ENCODE peak calls at places on chromosomes 1 and 21, in seven cellular contexts. One of them, this sample, is unnamed.

GRCh38 chr21:25375675-25376074 is 231.6 kb downstream of the MRPL39 start:
- DNase-seq in stomach: no peak
- DNase-seq in HepG2: no peak
- DNase-seq in HCT116: no peak
- DNase-seq in suprapubic skin: no peak
- DNase-seq in breast epithelium: no peak
- DNase-seq in sigmoid colon: no peak
- DNase-seq in this sample: no peak

GRCh38 chr1:234731371-234732085 is 121.5 kb upstream of the IRF2BP2 start:
- DNase-seq in stomach: no peak
- DNase-seq in HepG2: peak
- DNase-seq in HCT116: peak
- DNase-seq in suprapubic skin: peak
- DNase-seq in breast epithelium: no peak
- DNase-seq in sigmoid colon: peak
- DNase-seq in this sample: no peak

GRCh38 chr1:10250663-10251062 is 40.3 kb downstream of the KIF1B start:
- DNase-seq in stomach: no peak
- DNase-seq in HepG2: no peak
- DNase-seq in HCT116: no peak
- DNase-seq in suprapubic skin: no peak
- DNase-seq in breast epithelium: no peak
- DNase-seq in sigmoid colon: no peak
- DNase-seq in this sample: no peak

GRCh38 chr1:227437495-227438008 is 119.3 kb upstream of the CDC42BPA start:
- DNase-seq in stomach: no peak
- DNase-seq in HepG2: peak
- DNase-seq in HCT116: peak
- DNase-seq in suprapubic skin: no peak
- DNase-seq in breast epithelium: no peak
- DNase-seq in sigmoid colon: no peak
- DNase-seq in this sample: peak

GRCh38 chr1:47549532-47549931 is 111.7 kb downstream of the FOXD2 start:
- DNase-seq in stomach: no peak
- DNase-seq in HepG2: no peak
- DNase-seq in HCT116: no peak
- DNase-seq in suprapubic skin: no peak
- DNase-seq in breast epithelium: no peak
- DNase-seq in sigmoid colon: no peak
- DNase-seq in this sample: peak

GRCh38 chr21:39094847-39095525 is 88.3 kb downstream of the PSMG1 start:
- DNase-seq in stomach: no peak
- DNase-seq in HepG2: peak
- DNase-seq in HCT116: no peak
- DNase-seq in suprapubic skin: no peak
- DNase-seq in breast epithelium: no peak
- DNase-seq in sigmoid colon: no peak
- DNase-seq in this sample: no peak

GRCh38 chr1:98702976-98703375 is 41.5 kb downstream of the SNX7 start:
- DNase-seq in stomach: no peak
- DNase-seq in HepG2: no peak
- DNase-seq in HCT116: no peak
- DNase-seq in suprapubic skin: no peak
- DNase-seq in breast epithelium: no peak
- DNase-seq in sigmoid colon: no peak
- DNase-seq in this sample: no peak

GRCh38 chr1:65791860-65792670 is 630 bp upstream of the PDE4B start:
- DNase-seq in stomach: no peak
- DNase-seq in HepG2: no peak
- DNase-seq in HCT116: no peak
- DNase-seq in suprapubic skin: no peak
- DNase-seq in breast epithelium: peak
- DNase-seq in sigmoid colon: peak
- DNase-seq in this sample: peak

GRCh38 chr1:204128464-204128963 is 23.3 kb downstream of the ETNK2 start:
- DNase-seq in stomach: no peak
- DNase-seq in HepG2: no peak
- DNase-seq in HCT116: no peak
- DNase-seq in suprapubic skin: no peak
- DNase-seq in breast epithelium: no peak
- DNase-seq in sigmoid colon: no peak
- DNase-seq in this sample: no peak

GRCh38 chr1:36083635-36084501 is at the start of gene TEKT2:
- DNase-seq in stomach: no peak
- DNase-seq in HepG2: no peak
- DNase-seq in HCT116: no peak
- DNase-seq in suprapubic skin: peak
- DNase-seq in breast epithelium: no peak
- DNase-seq in sigmoid colon: peak
- DNase-seq in this sample: peak

GRCh38 chr1:16900771-16901170 is 5.0 kb downstream of the RNU1-2 start:
- DNase-seq in stomach: no peak
- DNase-seq in HepG2: no peak
- DNase-seq in HCT116: peak
- DNase-seq in suprapubic skin: no peak
- DNase-seq in breast epithelium: no peak
- DNase-seq in sigmoid colon: no peak
- DNase-seq in this sample: no peak

GRCh38 chr1:4801192-4801924 is 146.9 kb downstream of the AJAP1 start:
- DNase-seq in stomach: no peak
- DNase-seq in HepG2: no peak
- DNase-seq in HCT116: no peak
- DNase-seq in suprapubic skin: no peak
- DNase-seq in breast epithelium: no peak
- DNase-seq in sigmoid colon: peak
- DNase-seq in this sample: no peak

GRCh38 chr1:62452951-62453350 is 16.1 kb downstream of the USP1 start:
- DNase-seq in stomach: no peak
- DNase-seq in HepG2: no peak
- DNase-seq in HCT116: no peak
- DNase-seq in suprapubic skin: no peak
- DNase-seq in breast epithelium: no peak
- DNase-seq in sigmoid colon: no peak
- DNase-seq in this sample: no peak

GRCh38 chr21:42599962-42600361 is 53.5 kb upstream of the PDE9A start:
- DNase-seq in stomach: no peak
- DNase-seq in HepG2: no peak
- DNase-seq in HCT116: no peak
- DNase-seq in suprapubic skin: peak
- DNase-seq in breast epithelium: no peak
- DNase-seq in sigmoid colon: no peak
- DNase-seq in this sample: no peak

GRCh38 chr1:44855742-44856141 is 12.7 kb upstream of the PTCH2 start:
- DNase-seq in stomach: no peak
- DNase-seq in HepG2: peak
- DNase-seq in HCT116: no peak
- DNase-seq in suprapubic skin: no peak
- DNase-seq in breast epithelium: no peak
- DNase-seq in sigmoid colon: no peak
- DNase-seq in this sample: no peak

GRCh38 chr1:79006564-79006963 is at the start of gene ADGRL4:
- DNase-seq in stomach: no peak
- DNase-seq in HepG2: no peak
- DNase-seq in HCT116: no peak
- DNase-seq in suprapubic skin: no peak
- DNase-seq in breast epithelium: no peak
- DNase-seq in sigmoid colon: no peak
- DNase-seq in this sample: peak

GRCh38 chr1:52057876-52058275 is 1.8 kb downstream of the BTF3L4 start:
- DNase-seq in stomach: no peak
- DNase-seq in HepG2: no peak
- DNase-seq in HCT116: no peak
- DNase-seq in suprapubic skin: no peak
- DNase-seq in breast epithelium: no peak
- DNase-seq in sigmoid colon: no peak
- DNase-seq in this sample: peak

GRCh38 chr1:4655674-4656532 is 1.5 kb downstream of the AJAP1 start:
- DNase-seq in stomach: no peak
- DNase-seq in HepG2: no peak
- DNase-seq in HCT116: no peak
- DNase-seq in suprapubic skin: no peak
- DNase-seq in breast epithelium: no peak
- DNase-seq in sigmoid colon: peak
- DNase-seq in this sample: no peak

GRCh38 chr1:2091611-2092604 is 41.7 kb downstream of the PRKCZ start:
- DNase-seq in stomach: peak
- DNase-seq in HepG2: peak
- DNase-seq in HCT116: no peak
- DNase-seq in suprapubic skin: no peak
- DNase-seq in breast epithelium: no peak
- DNase-seq in sigmoid colon: no peak
- DNase-seq in this sample: peak

GRCh38 chr21:40386301-40386911 is 460.6 kb downstream of the DSCAM start:
- DNase-seq in stomach: peak
- DNase-seq in HepG2: no peak
- DNase-seq in HCT116: no peak
- DNase-seq in suprapubic skin: peak
- DNase-seq in breast epithelium: peak
- DNase-seq in sigmoid colon: no peak
- DNase-seq in this sample: peak

GRCh38 chr1:239261521-239261920 is 124.8 kb upstream of the CHRM3 start:
- DNase-seq in stomach: no peak
- DNase-seq in HepG2: no peak
- DNase-seq in HCT116: no peak
- DNase-seq in suprapubic skin: no peak
- DNase-seq in breast epithelium: no peak
- DNase-seq in sigmoid colon: no peak
- DNase-seq in this sample: no peak

GRCh38 chr1:64531057-64531456 is 61.1 kb downstream of the CACHD1 start:
- DNase-seq in stomach: no peak
- DNase-seq in HepG2: no peak
- DNase-seq in HCT116: no peak
- DNase-seq in suprapubic skin: no peak
- DNase-seq in breast epithelium: no peak
- DNase-seq in sigmoid colon: no peak
- DNase-seq in this sample: no peak

GRCh38 chr1:64536217-64536835 is 66.4 kb downstream of the CACHD1 start:
- DNase-seq in stomach: no peak
- DNase-seq in HepG2: no peak
- DNase-seq in HCT116: no peak
- DNase-seq in suprapubic skin: no peak
- DNase-seq in breast epithelium: no peak
- DNase-seq in sigmoid colon: no peak
- DNase-seq in this sample: no peak

GRCh38 chr1:64537942-64538341 is 68.0 kb downstream of the CACHD1 start:
- DNase-seq in stomach: no peak
- DNase-seq in HepG2: no peak
- DNase-seq in HCT116: no peak
- DNase-seq in suprapubic skin: no peak
- DNase-seq in breast epithelium: no peak
- DNase-seq in sigmoid colon: no peak
- DNase-seq in this sample: no peak

GRCh38 chr1:64536836-64537490 is 67.0 kb downstream of the CACHD1 start:
- DNase-seq in stomach: peak
- DNase-seq in HepG2: peak
- DNase-seq in HCT116: no peak
- DNase-seq in suprapubic skin: no peak
- DNase-seq in breast epithelium: no peak
- DNase-seq in sigmoid colon: no peak
- DNase-seq in this sample: no peak

GRCh38 chr1:64532646-64533045 is 62.7 kb downstream of the CACHD1 start:
- DNase-seq in stomach: no peak
- DNase-seq in HepG2: no peak
- DNase-seq in HCT116: no peak
- DNase-seq in suprapubic skin: no peak
- DNase-seq in breast epithelium: no peak
- DNase-seq in sigmoid colon: no peak
- DNase-seq in this sample: no peak
- TF ChIP-seq CTCF in stomach: no peak
- TF ChIP-seq CTCF in HepG2: no peak
- TF ChIP-seq CTCF in HCT116: no peak
- TF ChIP-seq CTCF in suprapubic skin: no peak
- TF ChIP-seq CTCF in breast epithelium: no peak
- TF ChIP-seq CTCF in sigmoid colon: no peak
- TF ChIP-seq CTCF in this sample: no peak

GRCh38 chr1:82161651-82162238 is 361.0 kb downstream of the ADGRL2 start:
- DNase-seq in stomach: no peak
- DNase-seq in HepG2: no peak
- DNase-seq in HCT116: no peak
- DNase-seq in suprapubic skin: no peak
- DNase-seq in breast epithelium: no peak
- DNase-seq in sigmoid colon: no peak
- DNase-seq in this sample: no peak
- H3K4me3 ChIP-seq in stomach: no peak
- H3K4me3 ChIP-seq in HepG2: no peak
- H3K4me3 ChIP-seq in HCT116: no peak
- H3K4me3 ChIP-seq in suprapubic skin: peak
- H3K4me3 ChIP-seq in breast epithelium: peak
- H3K4me3 ChIP-seq in sigmoid colon: no peak
- H3K4me3 ChIP-seq in this sample: no peak

GRCh38 chr1:200671235-200671786 is 1.6 kb upstream of the DDX59 start:
- DNase-seq in stomach: no peak
- DNase-seq in HepG2: no peak
- DNase-seq in HCT116: no peak
- DNase-seq in suprapubic skin: no peak
- DNase-seq in breast epithelium: no peak
- DNase-seq in sigmoid colon: no peak
- DNase-seq in this sample: no peak

GRCh38 chr1:200669314-200670214 is at the start of gene DDX59:
- DNase-seq in stomach: peak
- DNase-seq in HepG2: peak
- DNase-seq in HCT116: peak
- DNase-seq in suprapubic skin: peak
- DNase-seq in breast epithelium: peak
- DNase-seq in sigmoid colon: peak
- DNase-seq in this sample: peak

GRCh38 chr1:200673952-200674823 is 4.5 kb upstream of the DDX59 start:
- DNase-seq in stomach: no peak
- DNase-seq in HepG2: no peak
- DNase-seq in HCT116: no peak
- DNase-seq in suprapubic skin: no peak
- DNase-seq in breast epithelium: no peak
- DNase-seq in sigmoid colon: no peak
- DNase-seq in this sample: no peak

GRCh38 chr1:200668514-200669313 is 993 bp downstream of the DDX59 start:
- DNase-seq in stomach: no peak
- DNase-seq in HepG2: no peak
- DNase-seq in HCT116: no peak
- DNase-seq in suprapubic skin: no peak
- DNase-seq in breast epithelium: no peak
- DNase-seq in sigmoid colon: no peak
- DNase-seq in this sample: no peak

GRCh38 chr1:200670215-200671118 is 760 bp upstream of the DDX59 start:
- DNase-seq in stomach: peak
- DNase-seq in HepG2: peak
- DNase-seq in HCT116: peak
- DNase-seq in suprapubic skin: no peak
- DNase-seq in breast epithelium: no peak
- DNase-seq in sigmoid colon: no peak
- DNase-seq in this sample: peak
- TF ChIP-seq POLR2AphosphoS5 in stomach: no peak
- TF ChIP-seq POLR2AphosphoS5 in HepG2: no peak
- TF ChIP-seq POLR2AphosphoS5 in HCT116: peak
- TF ChIP-seq POLR2AphosphoS5 in suprapubic skin: no peak
- TF ChIP-seq POLR2AphosphoS5 in breast epithelium: no peak
- TF ChIP-seq POLR2AphosphoS5 in sigmoid colon: no peak
- TF ChIP-seq POLR2AphosphoS5 in this sample: no peak

DNA sequence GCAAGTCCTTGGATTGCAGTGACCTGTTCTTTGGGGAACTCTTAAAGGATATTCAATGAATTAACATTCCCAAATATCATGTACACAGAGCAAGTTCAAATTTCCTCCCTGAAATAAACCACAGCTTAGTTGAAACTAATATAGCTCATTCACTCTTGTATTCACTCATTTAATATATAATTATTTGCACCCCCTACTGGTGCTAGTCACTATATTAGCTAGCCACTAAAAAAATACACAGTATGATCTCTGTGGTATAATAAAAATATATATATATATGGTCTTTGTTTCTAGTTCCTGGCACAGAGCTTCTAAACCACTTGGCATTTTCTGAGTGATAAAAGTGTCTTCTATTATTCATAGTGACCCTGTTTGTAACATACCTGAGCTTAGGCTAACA is 177.3 kb upstream of the LYPLAL1 start:
- DNase-seq in stomach: no peak
- DNase-seq in HepG2: no peak
- DNase-seq in HCT116: no peak
- DNase-seq in suprapubic skin: no peak
- DNase-seq in breast epithelium: no peak
- DNase-seq in sigmoid colon: no peak
- DNase-seq in this sample: no peak
- TF ChIP-seq CTCF in stomach: no peak
- TF ChIP-seq CTCF in HepG2: no peak
- TF ChIP-seq CTCF in HCT116: no peak
- TF ChIP-seq CTCF in suprapubic skin: no peak
- TF ChIP-seq CTCF in breast epithelium: no peak
- TF ChIP-seq CTCF in sigmoid colon: no peak
- TF ChIP-seq CTCF in this sample: no peak

This sample was measured in GM23338.